ENCODE peak calls at places on chromosomes 11 and 22, in four cellular contexts. P is activated gamma-delta T cell treated with anti-CD3 and anti-CD28 coated beads, Interleukin-2, amount 50 U/mL, for 16 hours; V is NCI-H774; C is ELF-1. Q is an unnamed sample.
A peak's percentile ranks its signal among the peaks of the same experiment; 100 is the strongest.

GRCh38 chr11:125257185-125257584 is 92.6 kb downstream of the PKNOX2 start:
- DNase-seq in V (no peak), P (no peak), C (peak; percentile 78), Q (no peak)

GRCh38 chr11:41400124-41400523 is 59.3 kb downstream of the LRRC4C start:
- DNase-seq in C (no peak), V (no peak), P (no peak), Q (no peak)

GRCh38 chr11:94445641-94446040 is 44.4 kb upstream of the GPR83 start:
- DNase-seq in C (no peak), V (no peak), P (no peak), Q (no peak)

GRCh38 chr22:27628891-27629631 is 172.5 kb downstream of the MN1 start:
- DNase-seq in P (no peak), C (peak; percentile 77), V (no peak), Q (no peak)

GRCh38 chr11:2399488-2400068 is 972 bp upstream of the TSSC4 start:
- DNase-seq in C (no peak), V (no peak), P (no peak), Q (no peak)

GRCh38 chr11:18064035-18064434 is 18.0 kb upstream of the TPH1 start:
- DNase-seq in P (no peak), V (peak; percentile 76), C (no peak), Q (peak; percentile 71)

GRCh38 chr22:27801197-27801615 is 350 bp downstream of the MN1 start:
- DNase-seq in P (no peak), V (no peak), C (peak; percentile 65), Q (no peak)

GRCh38 chr11:39786281-39786680 is 1673.2 kb downstream of the LRRC4C start:
- DNase-seq in C (no peak), P (no peak), V (no peak), Q (no peak)

GRCh38 chr11:122069946-122070345 is 46.1 kb downstream of the BLID start:
- DNase-seq in V (peak; percentile 68), C (peak; percentile 15), P (no peak), Q (peak; percentile 2)

GRCh38 chr11:111634981-111635705 is 32.9 kb downstream of the SIK2 start:
- DNase-seq in C (no peak), P (no peak), V (no peak), Q (no peak)

GRCh38 chr22:46357711-46358505 is 22.4 kb downstream of the TRMU start:
- DNase-seq in P (no peak), C (no peak), V (no peak), Q (no peak)

GRCh38 chr11:8610532-8611116 is 16.6 kb upstream of the STK33 start:
- DNase-seq in C (no peak), V (peak; percentile 16), P (no peak), Q (peak; percentile 43)

GRCh38 chr11:72975778-72976520 is 161.7 kb downstream of the ATG16L2 start:
- DNase-seq in V (no peak), C (no peak), P (no peak), Q (no peak)

GRCh38 chr22:30575011-30575671 is 676 bp upstream of the GAL3ST1 start:
- DNase-seq in C (peak; percentile 52), V (no peak), P (no peak), Q (no peak)

GRCh38 chr11:95081412-95081811 is 8.2 kb upstream of the ENDOD1 start:
- DNase-seq in C (peak; percentile 17), V (no peak), P (no peak), Q (no peak)

GRCh38 chr11:65555693-65556231 is 2.4 kb downstream of the LTBP3 start:
- DNase-seq in C (no peak), P (no peak), V (no peak), Q (no peak)

GRCh38 chr11:19607656-19608360 is 104.8 kb upstream of the NAV2 start:
- DNase-seq in P (no peak), C (no peak), V (no peak), Q (no peak)

GRCh38 chr11:103811870-103812509 is 224.4 kb upstream of the DDI1 start:
- DNase-seq in P (no peak), V (no peak), C (peak; percentile 14), Q (no peak)

GRCh38 chr22:38305481-38306448 is 11.5 kb downstream of the CSNK1E start:
- DNase-seq in C (peak; percentile 63), V (no peak), P (no peak), Q (peak; percentile 15)

GRCh38 chr11:2741006-2741376 is 41.2 kb upstream of the KCNQ1OT1 start:
- DNase-seq in P (no peak), V (no peak), C (no peak), Q (no peak)

GRCh38 chr11:31798057-31799035 is 12.8 kb downstream of the PAX6 start:
- DNase-seq in P (no peak), C (peak; percentile 86), V (no peak), Q (no peak)

GRCh38 chr22:23774922-23775436 is 2.3 kb downstream of the MMP11 start:
- DNase-seq in P (no peak), C (peak; percentile 77), V (no peak), Q (no peak)

GRCh38 chr22:33057363-33057995 is 702 bp downstream of the SYN3 start:
- DNase-seq in V (no peak), P (no peak), C (peak; percentile 37), Q (no peak)

GRCh38 chr11:4464216-4465159 is 15.4 kb downstream of the OR52K2 start:
- DNase-seq in C (peak; percentile 6), P (no peak), V (no peak), Q (peak; percentile 13)

GRCh38 chr22:24516301-24516737 is 21.2 kb downstream of the UPB1 start:
- DNase-seq in P (no peak), V (no peak), C (no peak), Q (no peak)

GRCh38 chr11:120835601-120836228 is 188.2 kb upstream of the TBCEL start:
- DNase-seq in P (no peak), C (no peak), V (no peak), Q (no peak)

GRCh38 chr11:84524422-84525051 is 1102.6 kb downstream of the DLG2 start:
- DNase-seq in V (no peak), P (no peak), C (no peak), Q (no peak)

GRCh38 chr11:3853935-3854659 is 1.4 kb upstream of the STIM1 start:
- DNase-seq in C (no peak), P (peak; percentile 49), V (no peak), Q (no peak)

GRCh38 chr11:77035041-77035440 is 843 bp downstream of the B3GNT6 start:
- DNase-seq in C (no peak), V (no peak), P (no peak), Q (no peak)

GRCh38 chr22:24744638-24745037 is 29.9 kb downstream of the PIWIL3 start:
- DNase-seq in C (no peak), V (no peak), P (no peak), Q (no peak)

GRCh38 chr11:2561283-2562180 is 116.7 kb downstream of the KCNQ1 start:
- DNase-seq in V (no peak), P (no peak), C (no peak), Q (no peak)

GRCh38 chr11:35923452-35923851 is 20.4 kb upstream of the LDLRAD3 start:
- DNase-seq in C (no peak), V (no peak), P (no peak), Q (no peak)

GRCh38 chr11:85751738-85752137 is 59.2 kb downstream of the SYTL2 start:
- DNase-seq in V (no peak), C (no peak), P (no peak), Q (no peak)

GRCh38 chr22:39946571-39947407 is 13.4 kb upstream of the TMA7B start:
- DNase-seq in V (no peak), C (peak; percentile 66), P (no peak), Q (no peak)

GRCh38 chr11:130580372-130580771 is 131.9 kb downstream of the ADAMTS15 start:
- DNase-seq in P (no peak), C (peak; percentile 86), V (peak; percentile 3), Q (peak; percentile 70)

GRCh38 chr11:102843474-102843873 is at the start of gene MMP3:
- DNase-seq in C (no peak), V (no peak), P (no peak), Q (no peak)

GRCh38 chr11:46387456-46387855 is 4.1 kb downstream of the CHRM4 start:
- DNase-seq in P (no peak), V (no peak), C (no peak), Q (no peak)

GRCh38 chr11:64892411-64892831 is 14.0 kb upstream of the EHD1 start:
- DNase-seq in C (no peak), P (no peak), V (no peak), Q (no peak)

GRCh38 chr22:49303781-49304461 is 523.8 kb downstream of the BRD1 start:
- DNase-seq in P (no peak), C (no peak), V (no peak), Q (no peak)

Q was measured in NCI-H748 treated with DMSO at 0.1 percent for 48 hours.